ENCODE peak calls at places on chromosomes 16 and 17, in nine cellular contexts. Q is CD4-positive, alpha-beta T cell; Y is PC-3; A is HFF-Myc; U is left ventricle myocardium inferior; O is uterus; E is ascending aorta; Z is kidney; J is cardiac fibroblast. H is an unnamed sample.

GRCh38 chr17:70780031-70780430 is 610.7 kb downstream of the KCNJ2 start:
- DNase-seq in E (no peak), Y (peak; percentile 17), Z (no peak), A (no peak), Q (no peak), O (no peak), U (no peak), J (peak; percentile 43), H (no peak)

GRCh38 chr17:77423589-77424451 is 283.1 kb downstream of the SEC14L1 start:
- DNase-seq in Y (peak; percentile 75), Z (peak; percentile 95), A (no peak), Q (no peak), O (peak; percentile 98), E (peak; percentile 97), J (peak; percentile 96), U (peak; percentile 89), H (peak; percentile 73)

GRCh38 chr17:29838961-29839360 is 91.1 kb downstream of the SSH2 start:
- DNase-seq in Z (no peak), U (no peak), Y (no peak), E (no peak), O (no peak), J (no peak), A (no peak), Q (no peak), H (peak; percentile 60)

GRCh38 chr17:11882716-11883115 is 114.6 kb downstream of the ZNF18 start:
- DNase-seq in E (no peak), J (no peak), A (no peak), Z (no peak), Q (no peak), O (no peak), Y (no peak), U (no peak), H (no peak)

GRCh38 chr16:88064889-88065746 is 113.9 kb downstream of the BANP start:
- DNase-seq in Y (no peak), J (no peak), U (peak; percentile 5), Z (peak; percentile 43), O (no peak), E (no peak), Q (no peak), A (no peak), H (no peak)

GRCh38 chr17:10729334-10730193 is at the start of gene TMEM220:
- DNase-seq in J (peak; percentile 76), Q (peak; percentile 22), Z (peak; percentile 93), A (no peak), Y (peak; percentile 60), E (peak; percentile 90), U (peak; percentile 86), O (peak; percentile 83), H (peak; percentile 68)

GRCh38 chr17:56640116-56640515 is 46.6 kb downstream of the NOG start:
- DNase-seq in E (no peak), U (no peak), Y (no peak), A (no peak), Q (no peak), O (no peak), Z (no peak), J (no peak), H (no peak)

GRCh38 chr16:61544165-61544564 is 492.1 kb downstream of the CDH8 start:
- DNase-seq in Z (no peak), E (no peak), U (no peak), Y (no peak), O (no peak), Q (no peak), A (no peak), J (no peak), H (no peak)

GRCh38 chr17:78387982-78388941 is 9.8 kb downstream of the PGS1 start:
- DNase-seq in Q (no peak), E (no peak), J (no peak), Z (no peak), Y (no peak), O (peak; percentile 74), U (peak; percentile 43), A (no peak), H (no peak)

GRCh38 chr16:28042856-28043255 is 20.7 kb downstream of the GSG1L start:
- DNase-seq in E (no peak), Y (no peak), J (peak; percentile 6), U (no peak), Q (no peak), O (no peak), Z (no peak), A (no peak), H (no peak)

GRCh38 chr17:17884281-17885028 is 47.7 kb upstream of the SREBF1 start:
- DNase-seq in Y (no peak), U (no peak), O (no peak), E (no peak), A (no peak), J (no peak), Z (peak; percentile 2), Q (no peak), H (no peak)

GRCh38 chr16:50575743-50576142 is 27.5 kb downstream of the NKD1 start:
- DNase-seq in Q (no peak), A (no peak), J (no peak), E (no peak), O (no peak), U (no peak), Y (no peak), Z (no peak), H (no peak)

GRCh38 chr16:56425439-56425832 is at the start of gene AMFR:
- DNase-seq in E (peak; percentile 78), J (peak; percentile 75), A (no peak), U (peak; percentile 73), Q (peak; percentile 55), O (peak; percentile 48), Z (peak; percentile 89), Y (peak; percentile 82), H (peak; percentile 84)
- TF ChIP-seq CTCF in E (peak; percentile 89), J (peak; percentile 18), A (peak; percentile 3), U (peak; percentile 72), Q (no peak), O (peak; percentile 74), Z (peak; percentile 44), Y (no peak), H (peak; percentile 13)

GRCh38 chr17:35433075-35433894 is 985 bp upstream of the SLFN12 start:
- DNase-seq in A (peak; percentile 99), Y (peak; percentile 88), O (peak; percentile 88), Z (peak; percentile 79), J (peak; percentile 100), Q (peak; percentile 62), U (peak; percentile 56), E (peak; percentile 94), H (no peak)
- TF ChIP-seq CTCF in A (peak; percentile 31), Y (no peak), O (peak; percentile 9), Z (no peak), J (peak; percentile 46), Q (no peak), U (peak; percentile 37), E (no peak), H (no peak)

DNA sequence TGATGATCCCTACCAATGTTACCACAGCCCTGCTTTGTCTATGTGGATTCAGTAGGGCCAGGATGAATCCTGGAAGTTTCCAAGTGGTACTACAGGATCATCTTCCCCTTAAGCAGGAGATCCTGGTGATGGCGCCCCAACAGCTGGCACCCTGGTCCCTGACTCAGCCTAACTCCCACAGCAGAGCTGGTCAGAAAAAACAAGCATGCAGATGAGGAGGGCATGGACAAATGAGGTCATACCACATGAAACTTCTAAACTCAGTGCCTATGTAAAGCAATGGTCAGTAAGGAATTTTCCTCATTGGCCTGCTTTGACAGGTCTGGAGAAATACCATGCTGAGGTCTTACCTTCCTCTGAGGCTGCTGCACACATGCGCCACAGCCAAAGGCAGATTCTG is 525.4 kb upstream of the PSMD7 start:
- DNase-seq in A (no peak), Q (no peak), Y (no peak), E (no peak), J (no peak), U (no peak), Z (no peak), O (no peak), H (no peak)
- TF ChIP-seq CTCF in A (no peak), Q (no peak), Y (no peak), E (no peak), J (no peak), U (no peak), Z (no peak), O (no peak), H (no peak)

GRCh38 chr17:688100-688989 is 26.3 kb downstream of the VPS53 start:
- DNase-seq in Y (no peak), U (no peak), A (no peak), O (no peak), E (no peak), J (peak; percentile 53), Q (no peak), Z (no peak), H (peak; percentile 10)
- TF ChIP-seq CTCF in Y (no peak), U (peak; percentile 56), A (peak; percentile 32), O (no peak), E (no peak), J (peak; percentile 20), Q (no peak), Z (no peak), H (peak; percentile 42)

GRCh38 chr17:63786117-63786516 is 12.1 kb downstream of the DDX42 start:
- DNase-seq in Z (no peak), Q (no peak), U (no peak), E (no peak), Y (no peak), A (no peak), O (no peak), J (no peak), H (no peak)

GRCh38 chr17:63783522-63783921 is 9.6 kb downstream of the DDX42 start:
- DNase-seq in Y (no peak), Z (no peak), O (no peak), E (no peak), A (no peak), Q (no peak), J (no peak), U (no peak), H (no peak)

GRCh38 chr17:63780507-63780906 is 6.5 kb downstream of the DDX42 start:
- DNase-seq in E (no peak), A (no peak), U (no peak), Z (no peak), Q (no peak), O (no peak), Y (peak; percentile 92), J (peak; percentile 27), H (no peak)

GRCh38 chr17:63785556-63785955 is 11.6 kb downstream of the DDX42 start:
- DNase-seq in A (no peak), Y (peak; percentile 82), O (no peak), U (no peak), Q (no peak), J (peak; percentile 56), Z (no peak), E (no peak), H (no peak)

DNA sequence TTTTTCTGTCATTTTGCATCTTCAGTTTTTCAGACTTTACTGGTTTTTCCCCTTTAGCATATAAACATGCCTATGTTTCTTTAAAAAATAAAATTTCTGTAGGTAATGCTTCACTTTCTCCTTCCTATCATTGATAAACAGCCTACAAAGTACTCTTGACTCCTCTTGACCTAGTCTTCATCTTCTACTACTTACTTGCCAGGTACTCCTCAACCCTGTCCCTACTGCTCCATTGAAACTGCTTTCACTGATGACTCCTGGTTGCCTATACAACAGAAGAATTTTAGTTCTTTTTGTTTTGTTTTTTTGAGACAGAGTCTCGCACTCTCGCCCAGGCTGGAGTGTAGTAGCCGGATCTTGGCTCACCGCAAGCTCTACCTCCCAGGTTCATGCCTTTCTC is 7.0 kb downstream of the DDX42 start:
- DNase-seq in Q (no peak), J (no peak), Z (no peak), E (no peak), U (no peak), O (no peak), Y (no peak), A (no peak), H (no peak)
- TF ChIP-seq CTCF in Q (no peak), J (no peak), Z (no peak), E (no peak), U (no peak), O (no peak), Y (no peak), A (no peak), H (no peak)

GRCh38 chr16:3264137-3265036 is 8.0 kb upstream of the MEFV start:
- DNase-seq in Q (peak; percentile 96), U (peak; percentile 96), J (peak; percentile 99), A (peak; percentile 88), E (peak; percentile 98), O (peak; percentile 97), Z (peak; percentile 99), Y (peak; percentile 94), H (peak; percentile 99)
- TF ChIP-seq CTCF in Q (no peak), U (peak; percentile 43), J (peak; percentile 28), A (peak; percentile 5), E (no peak), O (peak; percentile 30), Z (no peak), Y (no peak), H (peak; percentile 31)